ENCODE peak calls at places on chromosomes 11 and 22, in seven cellular contexts. One of them, this sample, is unnamed.

GRCh38 chr11:65189191-65189590 is 7.5 kb downstream of the CAPN1 start:
- DNase-seq in right lobe of liver: peak; percentile 32
- DNase-seq in stomach: no peak
- DNase-seq in ascending aorta: no peak
- DNase-seq in CD4-positive, alpha-beta T cell: no peak
- DNase-seq in AG04450: no peak
- DNase-seq in CD8-positive, alpha-beta memory T cell: no peak
- DNase-seq in this sample: peak; percentile 36

GRCh38 chr11:103591554-103591953 is 444.9 kb upstream of the DDI1 start:
- DNase-seq in right lobe of liver: no peak
- DNase-seq in stomach: no peak
- DNase-seq in ascending aorta: no peak
- DNase-seq in CD4-positive, alpha-beta T cell: no peak
- DNase-seq in AG04450: no peak
- DNase-seq in CD8-positive, alpha-beta memory T cell: no peak
- DNase-seq in this sample: no peak

GRCh38 chr22:27146871-27147591 is 489.6 kb downstream of the MIAT start:
- DNase-seq in right lobe of liver: no peak
- DNase-seq in stomach: no peak
- DNase-seq in ascending aorta: no peak
- DNase-seq in CD4-positive, alpha-beta T cell: no peak
- DNase-seq in AG04450: no peak
- DNase-seq in CD8-positive, alpha-beta memory T cell: no peak
- DNase-seq in this sample: no peak

GRCh38 chr11:60498853-60499252 is 6.3 kb downstream of the MS4A12 start:
- DNase-seq in right lobe of liver: no peak
- DNase-seq in stomach: no peak
- DNase-seq in ascending aorta: no peak
- DNase-seq in CD4-positive, alpha-beta T cell: no peak
- DNase-seq in AG04450: no peak
- DNase-seq in CD8-positive, alpha-beta memory T cell: no peak
- DNase-seq in this sample: peak; percentile 23

GRCh38 chr11:84819561-84819960 is 807.6 kb downstream of the DLG2 start:
- DNase-seq in right lobe of liver: no peak
- DNase-seq in stomach: no peak
- DNase-seq in ascending aorta: no peak
- DNase-seq in CD4-positive, alpha-beta T cell: no peak
- DNase-seq in AG04450: no peak
- DNase-seq in CD8-positive, alpha-beta memory T cell: no peak
- DNase-seq in this sample: no peak

GRCh38 chr22:42515896-42516295 is 3.7 kb downstream of the RRP7A start:
- DNase-seq in right lobe of liver: peak; percentile 80
- DNase-seq in stomach: no peak
- DNase-seq in ascending aorta: no peak
- DNase-seq in CD4-positive, alpha-beta T cell: no peak
- DNase-seq in AG04450: no peak
- DNase-seq in CD8-positive, alpha-beta memory T cell: no peak
- DNase-seq in this sample: no peak

GRCh38 chr22:26377170-26377825 is 51.8 kb upstream of the ASPHD2 start:
- DNase-seq in right lobe of liver: no peak
- DNase-seq in stomach: no peak
- DNase-seq in ascending aorta: no peak
- DNase-seq in CD4-positive, alpha-beta T cell: no peak
- DNase-seq in AG04450: no peak
- DNase-seq in CD8-positive, alpha-beta memory T cell: no peak
- DNase-seq in this sample: no peak

GRCh38 chr11:23778971-23779370 is 717.9 kb upstream of the LUZP2 start:
- DNase-seq in right lobe of liver: no peak
- DNase-seq in stomach: no peak
- DNase-seq in ascending aorta: no peak
- DNase-seq in CD4-positive, alpha-beta T cell: no peak
- DNase-seq in AG04450: no peak
- DNase-seq in CD8-positive, alpha-beta memory T cell: no peak
- DNase-seq in this sample: no peak

GRCh38 chr22:17588606-17589005 is 25.3 kb downstream of the SLC25A18 start:
- DNase-seq in right lobe of liver: no peak
- DNase-seq in stomach: no peak
- DNase-seq in ascending aorta: no peak
- DNase-seq in CD4-positive, alpha-beta T cell: no peak
- DNase-seq in AG04450: no peak
- DNase-seq in CD8-positive, alpha-beta memory T cell: no peak
- DNase-seq in this sample: no peak

GRCh38 chr22:32760815-32761214 is 40.7 kb upstream of the TIMP3 start:
- DNase-seq in right lobe of liver: no peak
- DNase-seq in stomach: no peak
- DNase-seq in ascending aorta: no peak
- DNase-seq in CD4-positive, alpha-beta T cell: no peak
- DNase-seq in AG04450: no peak
- DNase-seq in CD8-positive, alpha-beta memory T cell: no peak
- DNase-seq in this sample: no peak

GRCh38 chr11:13110929-13111812 is 102.1 kb downstream of the RASSF10 start:
- DNase-seq in right lobe of liver: no peak
- DNase-seq in stomach: no peak
- DNase-seq in ascending aorta: no peak
- DNase-seq in CD4-positive, alpha-beta T cell: no peak
- DNase-seq in AG04450: no peak
- DNase-seq in CD8-positive, alpha-beta memory T cell: no peak
- DNase-seq in this sample: no peak

GRCh38 chr22:41040483-41040882 is 51.9 kb upstream of the EP300 start:
- DNase-seq in right lobe of liver: no peak
- DNase-seq in stomach: no peak
- DNase-seq in ascending aorta: no peak
- DNase-seq in CD4-positive, alpha-beta T cell: no peak
- DNase-seq in AG04450: no peak
- DNase-seq in CD8-positive, alpha-beta memory T cell: no peak
- DNase-seq in this sample: no peak

GRCh38 chr11:8223513-8223899 is 40.2 kb downstream of the LMO1 start:
- DNase-seq in right lobe of liver: no peak
- DNase-seq in stomach: no peak
- DNase-seq in ascending aorta: no peak
- DNase-seq in CD4-positive, alpha-beta T cell: no peak
- DNase-seq in AG04450: no peak
- DNase-seq in CD8-positive, alpha-beta memory T cell: no peak
- DNase-seq in this sample: no peak

GRCh38 chr11:47469411-47470179 is 20.7 kb upstream of the RAPSN start:
- DNase-seq in right lobe of liver: no peak
- DNase-seq in stomach: no peak
- DNase-seq in ascending aorta: no peak
- DNase-seq in CD4-positive, alpha-beta T cell: no peak
- DNase-seq in AG04450: no peak
- DNase-seq in CD8-positive, alpha-beta memory T cell: no peak
- DNase-seq in this sample: no peak

GRCh38 chr11:94734563-94735275 is 33.4 kb upstream of the AMOTL1 start:
- DNase-seq in right lobe of liver: no peak
- DNase-seq in stomach: no peak
- DNase-seq in ascending aorta: no peak
- DNase-seq in CD4-positive, alpha-beta T cell: no peak
- DNase-seq in AG04450: no peak
- DNase-seq in CD8-positive, alpha-beta memory T cell: no peak
- DNase-seq in this sample: no peak

GRCh38 chr11:6572215-6572614 is 31.2 kb downstream of the RRP8 start:
- DNase-seq in right lobe of liver: no peak
- DNase-seq in stomach: no peak
- DNase-seq in ascending aorta: no peak
- DNase-seq in CD4-positive, alpha-beta T cell: no peak
- DNase-seq in AG04450: peak; percentile 39
- DNase-seq in CD8-positive, alpha-beta memory T cell: no peak
- DNase-seq in this sample: no peak

GRCh38 chr11:33657757-33658156 is 42.9 kb downstream of the C11orf91 start:
- DNase-seq in right lobe of liver: no peak
- DNase-seq in stomach: no peak
- DNase-seq in ascending aorta: no peak
- DNase-seq in CD4-positive, alpha-beta T cell: no peak
- DNase-seq in AG04450: no peak
- DNase-seq in CD8-positive, alpha-beta memory T cell: no peak
- DNase-seq in this sample: no peak

GRCh38 chr11:95575517-95575916 is 214.1 kb downstream of the FAM76B start:
- DNase-seq in right lobe of liver: no peak
- DNase-seq in stomach: no peak
- DNase-seq in ascending aorta: no peak
- DNase-seq in CD4-positive, alpha-beta T cell: no peak
- DNase-seq in AG04450: no peak
- DNase-seq in CD8-positive, alpha-beta memory T cell: no peak
- DNase-seq in this sample: no peak

GRCh38 chr11:7657306-7658025 is 15.8 kb downstream of the CYB5R2 start:
- DNase-seq in right lobe of liver: no peak
- DNase-seq in stomach: peak; percentile 49
- DNase-seq in ascending aorta: no peak
- DNase-seq in CD4-positive, alpha-beta T cell: no peak
- DNase-seq in AG04450: no peak
- DNase-seq in CD8-positive, alpha-beta memory T cell: peak; percentile 35
- DNase-seq in this sample: peak; percentile 78

GRCh38 chr11:120709808-120710207 is 198.3 kb downstream of the GRIK4 start:
- DNase-seq in right lobe of liver: no peak
- DNase-seq in stomach: no peak
- DNase-seq in ascending aorta: no peak
- DNase-seq in CD4-positive, alpha-beta T cell: no peak
- DNase-seq in AG04450: no peak
- DNase-seq in CD8-positive, alpha-beta memory T cell: no peak
- DNase-seq in this sample: no peak

GRCh38 chr11:13487661-13488030 is 8.2 kb downstream of the PTH start:
- DNase-seq in right lobe of liver: no peak
- DNase-seq in stomach: no peak
- DNase-seq in ascending aorta: no peak
- DNase-seq in CD4-positive, alpha-beta T cell: no peak
- DNase-seq in AG04450: no peak
- DNase-seq in CD8-positive, alpha-beta memory T cell: peak; percentile 51
- DNase-seq in this sample: no peak

GRCh38 chr22:17777005-17777716 is 2.9 kb upstream of the BID start:
- DNase-seq in right lobe of liver: peak; percentile 72
- DNase-seq in stomach: peak; percentile 55
- DNase-seq in ascending aorta: no peak
- DNase-seq in CD4-positive, alpha-beta T cell: peak; percentile 59
- DNase-seq in AG04450: no peak
- DNase-seq in CD8-positive, alpha-beta memory T cell: peak; percentile 84
- DNase-seq in this sample: no peak

GRCh38 chr22:50329236-50329635 is 2.4 kb upstream of the DENND6B start:
- DNase-seq in right lobe of liver: no peak
- DNase-seq in stomach: no peak
- DNase-seq in ascending aorta: no peak
- DNase-seq in CD4-positive, alpha-beta T cell: no peak
- DNase-seq in AG04450: no peak
- DNase-seq in CD8-positive, alpha-beta memory T cell: no peak
- DNase-seq in this sample: no peak

GRCh38 chr11:75831915-75832502 is 17.0 kb downstream of the UVRAG start:
- DNase-seq in right lobe of liver: no peak
- DNase-seq in stomach: no peak
- DNase-seq in ascending aorta: no peak
- DNase-seq in CD4-positive, alpha-beta T cell: no peak
- DNase-seq in AG04450: no peak
- DNase-seq in CD8-positive, alpha-beta memory T cell: no peak
- DNase-seq in this sample: no peak

GRCh38 chr11:107791343-107792048 is 67.1 kb downstream of the SLC35F2 start:
- DNase-seq in right lobe of liver: peak; percentile 90
- DNase-seq in stomach: no peak
- DNase-seq in ascending aorta: no peak
- DNase-seq in CD4-positive, alpha-beta T cell: no peak
- DNase-seq in AG04450: no peak
- DNase-seq in CD8-positive, alpha-beta memory T cell: no peak
- DNase-seq in this sample: no peak

GRCh38 chr22:48741540-48741939 is 1086.1 kb downstream of the BRD1 start:
- DNase-seq in right lobe of liver: no peak
- DNase-seq in stomach: peak; percentile 9
- DNase-seq in ascending aorta: no peak
- DNase-seq in CD4-positive, alpha-beta T cell: no peak
- DNase-seq in AG04450: no peak
- DNase-seq in CD8-positive, alpha-beta memory T cell: no peak
- DNase-seq in this sample: no peak
- H3K9me3 ChIP-seq in right lobe of liver: no peaks in the 10 kb centered on the region
- H3K9me3 ChIP-seq in stomach: no peaks in the 10 kb centered on the region
- H3K9me3 ChIP-seq in ascending aorta: peaks cover 19% of the 10 kb centered on the region
- H3K9me3 ChIP-seq in CD4-positive, alpha-beta T cell: no peaks in the 10 kb centered on the region
- H3K9me3 ChIP-seq in AG04450: peaks cover 98% of the 10 kb centered on the region
- H3K9me3 ChIP-seq in CD8-positive, alpha-beta memory T cell: no peaks in the 10 kb centered on the region
- H3K9me3 ChIP-seq in this sample: no peaks in the 10 kb centered on the region

GRCh38 chr11:133303262-133303661 is 229.0 kb downstream of the OPCML start:
- DNase-seq in right lobe of liver: no peak
- DNase-seq in stomach: no peak
- DNase-seq in ascending aorta: no peak
- DNase-seq in CD4-positive, alpha-beta T cell: no peak
- DNase-seq in AG04450: no peak
- DNase-seq in CD8-positive, alpha-beta memory T cell: no peak
- DNase-seq in this sample: no peak
- H3K9me3 ChIP-seq in right lobe of liver: no peaks in the 10 kb centered on the region
- H3K9me3 ChIP-seq in stomach: no peaks in the 10 kb centered on the region
- H3K9me3 ChIP-seq in ascending aorta: no peaks in the 10 kb centered on the region
- H3K9me3 ChIP-seq in CD4-positive, alpha-beta T cell: no peaks in the 10 kb centered on the region
- H3K9me3 ChIP-seq in AG04450: peaks cover 5% of the 10 kb centered on the region
- H3K9me3 ChIP-seq in CD8-positive, alpha-beta memory T cell: no peaks in the 10 kb centered on the region
- H3K9me3 ChIP-seq in this sample: no peaks in the 10 kb centered on the region

GRCh38 chr22:48825802-48826520 is 1001.7 kb downstream of the BRD1 start:
- DNase-seq in right lobe of liver: no peak
- DNase-seq in stomach: no peak
- DNase-seq in ascending aorta: no peak
- DNase-seq in CD4-positive, alpha-beta T cell: no peak
- DNase-seq in AG04450: no peak
- DNase-seq in CD8-positive, alpha-beta memory T cell: no peak
- DNase-seq in this sample: no peak
- H3K9me3 ChIP-seq in right lobe of liver: no peaks in the 10 kb centered on the region
- H3K9me3 ChIP-seq in stomach: peaks cover 12% of the 10 kb centered on the region
- H3K9me3 ChIP-seq in ascending aorta: no peaks in the 10 kb centered on the region
- H3K9me3 ChIP-seq in CD4-positive, alpha-beta T cell: no peaks in the 10 kb centered on the region
- H3K9me3 ChIP-seq in AG04450: peaks cover 93% of the 10 kb centered on the region
- H3K9me3 ChIP-seq in CD8-positive, alpha-beta memory T cell: no peaks in the 10 kb centered on the region
- H3K9me3 ChIP-seq in this sample: no peaks in the 10 kb centered on the region

GRCh38 chr22:47390026-47390970 is 627.8 kb downstream of the TBC1D22A start:
- DNase-seq in right lobe of liver: no peak
- DNase-seq in stomach: no peak
- DNase-seq in ascending aorta: no peak
- DNase-seq in CD4-positive, alpha-beta T cell: no peak
- DNase-seq in AG04450: no peak
- DNase-seq in CD8-positive, alpha-beta memory T cell: no peak
- DNase-seq in this sample: no peak

GRCh38 chr22:47388778-47389177 is 626.3 kb downstream of the TBC1D22A start:
- DNase-seq in right lobe of liver: no peak
- DNase-seq in stomach: no peak
- DNase-seq in ascending aorta: no peak
- DNase-seq in CD4-positive, alpha-beta T cell: no peak
- DNase-seq in AG04450: no peak
- DNase-seq in CD8-positive, alpha-beta memory T cell: no peak
- DNase-seq in this sample: no peak

GRCh38 chr22:47386812-47387510 is 624.5 kb downstream of the TBC1D22A start:
- DNase-seq in right lobe of liver: no peak
- DNase-seq in stomach: no peak
- DNase-seq in ascending aorta: no peak
- DNase-seq in CD4-positive, alpha-beta T cell: no peak
- DNase-seq in AG04450: no peak
- DNase-seq in CD8-positive, alpha-beta memory T cell: no peak
- DNase-seq in this sample: no peak

GRCh38 chr22:47389201-47389600 is 626.8 kb downstream of the TBC1D22A start:
- DNase-seq in right lobe of liver: no peak
- DNase-seq in stomach: no peak
- DNase-seq in ascending aorta: no peak
- DNase-seq in CD4-positive, alpha-beta T cell: no peak
- DNase-seq in AG04450: no peak
- DNase-seq in CD8-positive, alpha-beta memory T cell: no peak
- DNase-seq in this sample: no peak

DNA sequence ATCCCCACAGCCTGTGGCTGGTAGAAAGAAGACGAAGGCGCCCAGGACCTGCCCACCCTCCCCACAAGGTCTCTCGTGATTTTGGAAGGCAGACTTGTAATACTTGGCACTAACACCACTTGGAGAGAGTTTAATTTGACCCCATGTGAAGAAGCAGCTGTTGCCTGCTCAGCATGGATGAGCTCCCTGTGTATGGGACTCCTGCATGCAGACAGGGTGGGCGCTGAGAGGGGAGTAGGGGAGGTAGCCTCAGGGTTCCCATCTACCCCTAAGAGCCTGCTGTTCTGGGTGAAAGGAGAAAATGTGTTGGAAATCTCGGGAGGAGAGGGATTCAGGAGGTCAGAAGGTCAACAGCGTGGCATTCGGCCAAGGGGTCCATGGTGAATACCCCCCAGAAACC is 625.9 kb downstream of the TBC1D22A start:
- DNase-seq in right lobe of liver: no peak
- DNase-seq in stomach: no peak
- DNase-seq in ascending aorta: no peak
- DNase-seq in CD4-positive, alpha-beta T cell: no peak
- DNase-seq in AG04450: no peak
- DNase-seq in CD8-positive, alpha-beta memory T cell: no peak
- DNase-seq in this sample: no peak
- H3K9me3 ChIP-seq in right lobe of liver: no peaks in the 10 kb centered on the region
- H3K9me3 ChIP-seq in stomach: no peaks in the 10 kb centered on the region
- H3K9me3 ChIP-seq in ascending aorta: no peaks in the 10 kb centered on the region
- H3K9me3 ChIP-seq in CD4-positive, alpha-beta T cell: no peaks in the 10 kb centered on the region
- H3K9me3 ChIP-seq in AG04450: peaks cover 3% of the 10 kb centered on the region
- H3K9me3 ChIP-seq in CD8-positive, alpha-beta memory T cell: no peaks in the 10 kb centered on the region
- H3K9me3 ChIP-seq in this sample: no peaks in the 10 kb centered on the region